ENCODE peak calls at places on chromosomes 16 and 17, in eight cellular contexts. One of them, this sample, is unnamed.

GRCh38 chr16:8935989-8936388 is 27.7 kb downstream of the USP7 start:
- DNase-seq in activated T-cell treated with anti-CD3 and anti-CD28 coated beads, Interleukin-2, amount 50 U/mL, for 24 hours: no peak
- DNase-seq in AG09319: no peak
- DNase-seq in pons: no peak
- DNase-seq in skeletal muscle cell: no peak
- DNase-seq in stimulated activated CD8-positive, alpha-beta memory T cell treated with anti-CD3 and anti-CD28 coated beads, Interleukin-7, amount 100 ng/mL, for 4 hours: no peak
- DNase-seq in activated T-helper 2 cell treated with anti-CD3 and anti-CD28 coated beads, Interferon-gamma antibody, Interleukin-2, Interleukin-4, amounts not matched to agents 10 μg/mL and 5 μg/mL and 100 μg/mL, durations not matched to agents 14 hours and 24 hours and 36 hours: no peak
- DNase-seq in NCI-H1105: no peak
- DNase-seq in this sample: no peak

GRCh38 chr16:68676113-68676860 is 31.2 kb downstream of the CDH3 start:
- DNase-seq in activated T-cell treated with anti-CD3 and anti-CD28 coated beads, Interleukin-2, amount 50 U/mL, for 24 hours: no peak
- DNase-seq in pons: no peak
- DNase-seq in skeletal muscle cell: no peak
- DNase-seq in stimulated activated CD8-positive, alpha-beta memory T cell treated with anti-CD3 and anti-CD28 coated beads, Interleukin-7, amount 100 ng/mL, for 4 hours: no peak
- DNase-seq in activated T-helper 2 cell treated with anti-CD3 and anti-CD28 coated beads, Interferon-gamma antibody, Interleukin-2, Interleukin-4, amounts not matched to agents 10 μg/mL and 5 μg/mL and 100 μg/mL, durations not matched to agents 14 hours and 24 hours and 36 hours: no peak
- DNase-seq in NCI-H1105: no peak
- DNase-seq in AG09319: no peak
- DNase-seq in this sample: no peak

GRCh38 chr17:44688200-44688599 is 1.4 kb downstream of the CCDC43 start:
- DNase-seq in stimulated activated CD8-positive, alpha-beta memory T cell treated with anti-CD3 and anti-CD28 coated beads, Interleukin-7, amount 100 ng/mL, for 4 hours: no peak
- DNase-seq in NCI-H1105: no peak
- DNase-seq in activated T-helper 2 cell treated with anti-CD3 and anti-CD28 coated beads, Interferon-gamma antibody, Interleukin-2, Interleukin-4, amounts not matched to agents 10 μg/mL and 5 μg/mL and 100 μg/mL, durations not matched to agents 14 hours and 24 hours and 36 hours: no peak
- DNase-seq in activated T-cell treated with anti-CD3 and anti-CD28 coated beads, Interleukin-2, amount 50 U/mL, for 24 hours: no peak
- DNase-seq in skeletal muscle cell: no peak
- DNase-seq in pons: no peak
- DNase-seq in AG09319: no peak
- DNase-seq in this sample: no peak

GRCh38 chr17:62807812-62808575 is at the start of gene MARCHF10:
- DNase-seq in activated T-helper 2 cell treated with anti-CD3 and anti-CD28 coated beads, Interferon-gamma antibody, Interleukin-2, Interleukin-4, amounts not matched to agents 10 μg/mL and 5 μg/mL and 100 μg/mL, durations not matched to agents 14 hours and 24 hours and 36 hours: no peak
- DNase-seq in skeletal muscle cell: no peak
- DNase-seq in stimulated activated CD8-positive, alpha-beta memory T cell treated with anti-CD3 and anti-CD28 coated beads, Interleukin-7, amount 100 ng/mL, for 4 hours: peak; percentile 67
- DNase-seq in pons: no peak
- DNase-seq in NCI-H1105: peak; percentile 89
- DNase-seq in AG09319: no peak
- DNase-seq in activated T-cell treated with anti-CD3 and anti-CD28 coated beads, Interleukin-2, amount 50 U/mL, for 24 hours: peak; percentile 56
- DNase-seq in this sample: no peak

GRCh38 chr17:15284537-15284936 is 19.4 kb upstream of the PMP22 start:
- DNase-seq in pons: no peak
- DNase-seq in activated T-cell treated with anti-CD3 and anti-CD28 coated beads, Interleukin-2, amount 50 U/mL, for 24 hours: no peak
- DNase-seq in activated T-helper 2 cell treated with anti-CD3 and anti-CD28 coated beads, Interferon-gamma antibody, Interleukin-2, Interleukin-4, amounts not matched to agents 10 μg/mL and 5 μg/mL and 100 μg/mL, durations not matched to agents 14 hours and 24 hours and 36 hours: no peak
- DNase-seq in NCI-H1105: no peak
- DNase-seq in stimulated activated CD8-positive, alpha-beta memory T cell treated with anti-CD3 and anti-CD28 coated beads, Interleukin-7, amount 100 ng/mL, for 4 hours: no peak
- DNase-seq in AG09319: no peak
- DNase-seq in skeletal muscle cell: no peak
- DNase-seq in this sample: no peak

GRCh38 chr16:49876716-49877129 is 20.8 kb upstream of the ZNF423 start:
- DNase-seq in NCI-H1105: no peak
- DNase-seq in AG09319: no peak
- DNase-seq in activated T-helper 2 cell treated with anti-CD3 and anti-CD28 coated beads, Interferon-gamma antibody, Interleukin-2, Interleukin-4, amounts not matched to agents 10 μg/mL and 5 μg/mL and 100 μg/mL, durations not matched to agents 14 hours and 24 hours and 36 hours: no peak
- DNase-seq in skeletal muscle cell: no peak
- DNase-seq in pons: no peak
- DNase-seq in stimulated activated CD8-positive, alpha-beta memory T cell treated with anti-CD3 and anti-CD28 coated beads, Interleukin-7, amount 100 ng/mL, for 4 hours: no peak
- DNase-seq in activated T-cell treated with anti-CD3 and anti-CD28 coated beads, Interleukin-2, amount 50 U/mL, for 24 hours: peak; percentile 52
- DNase-seq in this sample: no peak

GRCh38 chr17:8345052-8345690 is 5.5 kb downstream of the ODF4 start:
- DNase-seq in NCI-H1105: no peak
- DNase-seq in activated T-cell treated with anti-CD3 and anti-CD28 coated beads, Interleukin-2, amount 50 U/mL, for 24 hours: no peak
- DNase-seq in skeletal muscle cell: no peak
- DNase-seq in pons: no peak
- DNase-seq in AG09319: no peak
- DNase-seq in activated T-helper 2 cell treated with anti-CD3 and anti-CD28 coated beads, Interferon-gamma antibody, Interleukin-2, Interleukin-4, amounts not matched to agents 10 μg/mL and 5 μg/mL and 100 μg/mL, durations not matched to agents 14 hours and 24 hours and 36 hours: no peak
- DNase-seq in stimulated activated CD8-positive, alpha-beta memory T cell treated with anti-CD3 and anti-CD28 coated beads, Interleukin-7, amount 100 ng/mL, for 4 hours: no peak
- DNase-seq in this sample: no peak

GRCh38 chr16:82668094-82668493 is 41.3 kb downstream of the CDH13 start:
- DNase-seq in pons: no peak
- DNase-seq in AG09319: no peak
- DNase-seq in NCI-H1105: no peak
- DNase-seq in stimulated activated CD8-positive, alpha-beta memory T cell treated with anti-CD3 and anti-CD28 coated beads, Interleukin-7, amount 100 ng/mL, for 4 hours: no peak
- DNase-seq in activated T-cell treated with anti-CD3 and anti-CD28 coated beads, Interleukin-2, amount 50 U/mL, for 24 hours: no peak
- DNase-seq in activated T-helper 2 cell treated with anti-CD3 and anti-CD28 coated beads, Interferon-gamma antibody, Interleukin-2, Interleukin-4, amounts not matched to agents 10 μg/mL and 5 μg/mL and 100 μg/mL, durations not matched to agents 14 hours and 24 hours and 36 hours: no peak
- DNase-seq in skeletal muscle cell: no peak
- DNase-seq in this sample: no peak

GRCh38 chr17:5785867-5786509 is 201.7 kb upstream of the NLRP1 start:
- DNase-seq in skeletal muscle cell: peak; percentile 45
- DNase-seq in activated T-helper 2 cell treated with anti-CD3 and anti-CD28 coated beads, Interferon-gamma antibody, Interleukin-2, Interleukin-4, amounts not matched to agents 10 μg/mL and 5 μg/mL and 100 μg/mL, durations not matched to agents 14 hours and 24 hours and 36 hours: no peak
- DNase-seq in stimulated activated CD8-positive, alpha-beta memory T cell treated with anti-CD3 and anti-CD28 coated beads, Interleukin-7, amount 100 ng/mL, for 4 hours: no peak
- DNase-seq in AG09319: no peak
- DNase-seq in pons: no peak
- DNase-seq in NCI-H1105: no peak
- DNase-seq in activated T-cell treated with anti-CD3 and anti-CD28 coated beads, Interleukin-2, amount 50 U/mL, for 24 hours: no peak
- DNase-seq in this sample: peak; percentile 35

GRCh38 chr17:48678141-48678971 is 44.0 kb downstream of the PRAC1 start:
- DNase-seq in stimulated activated CD8-positive, alpha-beta memory T cell treated with anti-CD3 and anti-CD28 coated beads, Interleukin-7, amount 100 ng/mL, for 4 hours: peak; percentile 46
- DNase-seq in AG09319: no peak
- DNase-seq in skeletal muscle cell: no peak
- DNase-seq in activated T-helper 2 cell treated with anti-CD3 and anti-CD28 coated beads, Interferon-gamma antibody, Interleukin-2, Interleukin-4, amounts not matched to agents 10 μg/mL and 5 μg/mL and 100 μg/mL, durations not matched to agents 14 hours and 24 hours and 36 hours: peak; percentile 54
- DNase-seq in NCI-H1105: peak; percentile 41
- DNase-seq in pons: peak; percentile 28
- DNase-seq in activated T-cell treated with anti-CD3 and anti-CD28 coated beads, Interleukin-2, amount 50 U/mL, for 24 hours: peak; percentile 86
- DNase-seq in this sample: peak; percentile 35

GRCh38 chr16:68300736-68301459 is 9.8 kb downstream of the SLC7A6OS start:
- DNase-seq in activated T-helper 2 cell treated with anti-CD3 and anti-CD28 coated beads, Interferon-gamma antibody, Interleukin-2, Interleukin-4, amounts not matched to agents 10 μg/mL and 5 μg/mL and 100 μg/mL, durations not matched to agents 14 hours and 24 hours and 36 hours: no peak
- DNase-seq in stimulated activated CD8-positive, alpha-beta memory T cell treated with anti-CD3 and anti-CD28 coated beads, Interleukin-7, amount 100 ng/mL, for 4 hours: no peak
- DNase-seq in AG09319: no peak
- DNase-seq in pons: no peak
- DNase-seq in NCI-H1105: no peak
- DNase-seq in skeletal muscle cell: no peak
- DNase-seq in activated T-cell treated with anti-CD3 and anti-CD28 coated beads, Interleukin-2, amount 50 U/mL, for 24 hours: no peak
- DNase-seq in this sample: no peak

GRCh38 chr17:77437017-77437416 is 296.2 kb downstream of the SEC14L1 start:
- DNase-seq in activated T-helper 2 cell treated with anti-CD3 and anti-CD28 coated beads, Interferon-gamma antibody, Interleukin-2, Interleukin-4, amounts not matched to agents 10 μg/mL and 5 μg/mL and 100 μg/mL, durations not matched to agents 14 hours and 24 hours and 36 hours: no peak
- DNase-seq in pons: peak; percentile 52
- DNase-seq in skeletal muscle cell: peak; percentile 89
- DNase-seq in AG09319: peak; percentile 67
- DNase-seq in activated T-cell treated with anti-CD3 and anti-CD28 coated beads, Interleukin-2, amount 50 U/mL, for 24 hours: peak; percentile 59
- DNase-seq in stimulated activated CD8-positive, alpha-beta memory T cell treated with anti-CD3 and anti-CD28 coated beads, Interleukin-7, amount 100 ng/mL, for 4 hours: no peak
- DNase-seq in NCI-H1105: no peak
- DNase-seq in this sample: no peak

GRCh38 chr17:22459331-22459952 is 767.1 kb downstream of the KCNJ18 start:
- DNase-seq in activated T-helper 2 cell treated with anti-CD3 and anti-CD28 coated beads, Interferon-gamma antibody, Interleukin-2, Interleukin-4, amounts not matched to agents 10 μg/mL and 5 μg/mL and 100 μg/mL, durations not matched to agents 14 hours and 24 hours and 36 hours: no peak
- DNase-seq in AG09319: no peak
- DNase-seq in skeletal muscle cell: no peak
- DNase-seq in pons: no peak
- DNase-seq in activated T-cell treated with anti-CD3 and anti-CD28 coated beads, Interleukin-2, amount 50 U/mL, for 24 hours: no peak
- DNase-seq in stimulated activated CD8-positive, alpha-beta memory T cell treated with anti-CD3 and anti-CD28 coated beads, Interleukin-7, amount 100 ng/mL, for 4 hours: no peak
- DNase-seq in NCI-H1105: no peak
- DNase-seq in this sample: no peak

GRCh38 chr16:58333937-58334336 is 39.1 kb upstream of the PRSS54 start:
- DNase-seq in AG09319: no peak
- DNase-seq in activated T-cell treated with anti-CD3 and anti-CD28 coated beads, Interleukin-2, amount 50 U/mL, for 24 hours: no peak
- DNase-seq in stimulated activated CD8-positive, alpha-beta memory T cell treated with anti-CD3 and anti-CD28 coated beads, Interleukin-7, amount 100 ng/mL, for 4 hours: no peak
- DNase-seq in pons: no peak
- DNase-seq in NCI-H1105: no peak
- DNase-seq in activated T-helper 2 cell treated with anti-CD3 and anti-CD28 coated beads, Interferon-gamma antibody, Interleukin-2, Interleukin-4, amounts not matched to agents 10 μg/mL and 5 μg/mL and 100 μg/mL, durations not matched to agents 14 hours and 24 hours and 36 hours: no peak
- DNase-seq in skeletal muscle cell: no peak
- DNase-seq in this sample: no peak

GRCh38 chr17:83126275-83126930 is 47.0 kb downstream of the METRNL start:
- DNase-seq in NCI-H1105: no peak
- DNase-seq in AG09319: no peak
- DNase-seq in pons: no peak
- DNase-seq in activated T-helper 2 cell treated with anti-CD3 and anti-CD28 coated beads, Interferon-gamma antibody, Interleukin-2, Interleukin-4, amounts not matched to agents 10 μg/mL and 5 μg/mL and 100 μg/mL, durations not matched to agents 14 hours and 24 hours and 36 hours: no peak
- DNase-seq in stimulated activated CD8-positive, alpha-beta memory T cell treated with anti-CD3 and anti-CD28 coated beads, Interleukin-7, amount 100 ng/mL, for 4 hours: no peak
- DNase-seq in activated T-cell treated with anti-CD3 and anti-CD28 coated beads, Interleukin-2, amount 50 U/mL, for 24 hours: no peak
- DNase-seq in skeletal muscle cell: no peak
- DNase-seq in this sample: no peak

GRCh38 chr16:71894229-71894920 is 956 bp upstream of the IST1 start:
- DNase-seq in activated T-helper 2 cell treated with anti-CD3 and anti-CD28 coated beads, Interferon-gamma antibody, Interleukin-2, Interleukin-4, amounts not matched to agents 10 μg/mL and 5 μg/mL and 100 μg/mL, durations not matched to agents 14 hours and 24 hours and 36 hours: peak; percentile 27
- DNase-seq in skeletal muscle cell: no peak
- DNase-seq in activated T-cell treated with anti-CD3 and anti-CD28 coated beads, Interleukin-2, amount 50 U/mL, for 24 hours: peak; percentile 63
- DNase-seq in AG09319: no peak
- DNase-seq in stimulated activated CD8-positive, alpha-beta memory T cell treated with anti-CD3 and anti-CD28 coated beads, Interleukin-7, amount 100 ng/mL, for 4 hours: no peak
- DNase-seq in NCI-H1105: no peak
- DNase-seq in pons: peak; percentile 70
- DNase-seq in this sample: no peak

GRCh38 chr16:22898874-22899348 is 84.9 kb downstream of the HS3ST2 start:
- DNase-seq in activated T-cell treated with anti-CD3 and anti-CD28 coated beads, Interleukin-2, amount 50 U/mL, for 24 hours: peak; percentile 48
- DNase-seq in AG09319: peak; percentile 1
- DNase-seq in stimulated activated CD8-positive, alpha-beta memory T cell treated with anti-CD3 and anti-CD28 coated beads, Interleukin-7, amount 100 ng/mL, for 4 hours: peak; percentile 13
- DNase-seq in pons: peak; percentile 84
- DNase-seq in activated T-helper 2 cell treated with anti-CD3 and anti-CD28 coated beads, Interferon-gamma antibody, Interleukin-2, Interleukin-4, amounts not matched to agents 10 μg/mL and 5 μg/mL and 100 μg/mL, durations not matched to agents 14 hours and 24 hours and 36 hours: peak; percentile 31
- DNase-seq in skeletal muscle cell: peak; percentile 39
- DNase-seq in NCI-H1105: peak; percentile 84
- DNase-seq in this sample: peak; percentile 26

GRCh38 chr17:8649157-8650118 is 18.9 kb upstream of the MYH10 start:
- DNase-seq in NCI-H1105: no peak
- DNase-seq in activated T-helper 2 cell treated with anti-CD3 and anti-CD28 coated beads, Interferon-gamma antibody, Interleukin-2, Interleukin-4, amounts not matched to agents 10 μg/mL and 5 μg/mL and 100 μg/mL, durations not matched to agents 14 hours and 24 hours and 36 hours: no peak
- DNase-seq in activated T-cell treated with anti-CD3 and anti-CD28 coated beads, Interleukin-2, amount 50 U/mL, for 24 hours: no peak
- DNase-seq in AG09319: peak; percentile 82
- DNase-seq in stimulated activated CD8-positive, alpha-beta memory T cell treated with anti-CD3 and anti-CD28 coated beads, Interleukin-7, amount 100 ng/mL, for 4 hours: no peak
- DNase-seq in skeletal muscle cell: peak; percentile 80
- DNase-seq in pons: no peak
- DNase-seq in this sample: peak; percentile 92

GRCh38 chr16:88284626-88285513 is 97.9 kb upstream of the ZNF469 start:
- DNase-seq in activated T-helper 2 cell treated with anti-CD3 and anti-CD28 coated beads, Interferon-gamma antibody, Interleukin-2, Interleukin-4, amounts not matched to agents 10 μg/mL and 5 μg/mL and 100 μg/mL, durations not matched to agents 14 hours and 24 hours and 36 hours: no peak
- DNase-seq in pons: no peak
- DNase-seq in AG09319: no peak
- DNase-seq in stimulated activated CD8-positive, alpha-beta memory T cell treated with anti-CD3 and anti-CD28 coated beads, Interleukin-7, amount 100 ng/mL, for 4 hours: no peak
- DNase-seq in activated T-cell treated with anti-CD3 and anti-CD28 coated beads, Interleukin-2, amount 50 U/mL, for 24 hours: no peak
- DNase-seq in skeletal muscle cell: no peak
- DNase-seq in NCI-H1105: no peak
- DNase-seq in this sample: no peak

GRCh38 chr17:9360610-9361571 is 214.7 kb downstream of the STX8 start:
- DNase-seq in pons: no peak
- DNase-seq in activated T-helper 2 cell treated with anti-CD3 and anti-CD28 coated beads, Interferon-gamma antibody, Interleukin-2, Interleukin-4, amounts not matched to agents 10 μg/mL and 5 μg/mL and 100 μg/mL, durations not matched to agents 14 hours and 24 hours and 36 hours: no peak
- DNase-seq in stimulated activated CD8-positive, alpha-beta memory T cell treated with anti-CD3 and anti-CD28 coated beads, Interleukin-7, amount 100 ng/mL, for 4 hours: no peak
- DNase-seq in NCI-H1105: no peak
- DNase-seq in activated T-cell treated with anti-CD3 and anti-CD28 coated beads, Interleukin-2, amount 50 U/mL, for 24 hours: no peak
- DNase-seq in AG09319: peak; percentile 67
- DNase-seq in skeletal muscle cell: no peak
- DNase-seq in this sample: peak; percentile 68

GRCh38 chr17:75557075-75557851 is 30.3 kb upstream of the MYO15B start:
- DNase-seq in skeletal muscle cell: no peak
- DNase-seq in AG09319: peak; percentile 27
- DNase-seq in NCI-H1105: no peak
- DNase-seq in pons: peak; percentile 90
- DNase-seq in activated T-helper 2 cell treated with anti-CD3 and anti-CD28 coated beads, Interferon-gamma antibody, Interleukin-2, Interleukin-4, amounts not matched to agents 10 μg/mL and 5 μg/mL and 100 μg/mL, durations not matched to agents 14 hours and 24 hours and 36 hours: no peak
- DNase-seq in activated T-cell treated with anti-CD3 and anti-CD28 coated beads, Interleukin-2, amount 50 U/mL, for 24 hours: no peak
- DNase-seq in stimulated activated CD8-positive, alpha-beta memory T cell treated with anti-CD3 and anti-CD28 coated beads, Interleukin-7, amount 100 ng/mL, for 4 hours: no peak
- DNase-seq in this sample: peak; percentile 18

This sample was measured in GM04504.